ENCODE peak calls at places on chromosomes 5 and 9, in seven cellular contexts. P is body of pancreas, Z is GM23338, F is left ventricle myocardium inferior, Q is iPS DF 6.9, C is ovary, E is small intestine. H is an unnamed sample.

GRCh38 chr5:32076699-32077695 is 97.1 kb downstream of the GOLPH3 start:
- DNase-seq in P (peak; percentile 41), Z (peak; percentile 75), F (peak; percentile 50), Q (no peak), C (no peak), E (peak; percentile 22), H (peak; percentile 72)

GRCh38 chr9:114476891-114477469 is 28.3 kb downstream of the WHRN start:
- DNase-seq in P (peak; percentile 63), Z (no peak), F (no peak), Q (no peak), C (no peak), E (no peak), H (no peak)

GRCh38 chr5:65037845-65038815 is 269.4 kb downstream of the CWC27 start:
- DNase-seq in P (peak; percentile 22), Z (peak; percentile 93), F (no peak), Q (peak; percentile 76), C (no peak), E (peak; percentile 69), H (no peak)

GRCh38 chr5:74312746-74313145 is 327.8 kb downstream of the ENC1 start:
- DNase-seq in P (no peak), Z (no peak), F (no peak), Q (no peak), C (no peak), E (no peak), H (no peak)

GRCh38 chr9:116345393-116345792 is 191.8 kb downstream of the PAPPA start:
- DNase-seq in P (no peak), Z (no peak), F (no peak), Q (no peak), C (no peak), E (no peak), H (no peak)

GRCh38 chr9:81318571-81318970 is 370.8 kb downstream of the TLE1 start:
- DNase-seq in P (no peak), Z (no peak), F (no peak), Q (no peak), C (no peak), E (no peak), H (no peak)

GRCh38 chr9:36328798-36329411 is 70.7 kb upstream of the GNE start:
- DNase-seq in P (peak; percentile 64), Z (peak; percentile 76), F (no peak), Q (peak; percentile 35), C (no peak), E (peak; percentile 79), H (peak; percentile 65)

GRCh38 chr9:114883709-114884108 is 46.7 kb downstream of the TNFSF8 start:
- DNase-seq in P (no peak), Z (no peak), F (no peak), Q (no peak), C (no peak), E (no peak), H (no peak)

GRCh38 chr5:118033686-118034338 is 954.5 kb downstream of the DTWD2 start:
- DNase-seq in P (no peak), Z (no peak), F (no peak), Q (no peak), C (no peak), E (no peak), H (peak; percentile 9)

GRCh38 chr9:109683521-109683920 is 96.5 kb upstream of the PALM2AKAP2 start:
- DNase-seq in P (no peak), Z (no peak), F (no peak), Q (no peak), C (no peak), E (no peak), H (no peak)

GRCh38 chr9:89477811-89478583 is 19.9 kb downstream of the SEMA4D start:
- DNase-seq in P (peak; percentile 46), Z (no peak), F (no peak), Q (no peak), C (peak; percentile 67), E (peak; percentile 31), H (no peak)

GRCh38 chr9:110116543-110116885 is 91.4 kb downstream of the C9orf152 start:
- DNase-seq in P (no peak), Z (no peak), F (no peak), Q (no peak), C (no peak), E (no peak), H (no peak)

GRCh38 chr5:18771097-18771610 is 1136.9 kb downstream of the TAF11L14 start:
- DNase-seq in P (no peak), Z (no peak), F (no peak), Q (no peak), C (no peak), E (no peak), H (no peak)

GRCh38 chr5:179378441-179379271 is 33.4 kb upstream of the ADAMTS2 start:
- DNase-seq in P (peak; percentile 12), Z (no peak), F (no peak), Q (no peak), C (no peak), E (no peak), H (no peak)

GRCh38 chr5:39432687-39433086 is 7.9 kb upstream of the DAB2 start:
- DNase-seq in P (no peak), Z (no peak), F (no peak), Q (no peak), C (no peak), E (no peak), H (no peak)

GRCh38 chr5:133882801-133883200 is 85.6 kb downstream of the C5orf15 start:
- DNase-seq in P (no peak), Z (no peak), F (no peak), Q (no peak), C (no peak), E (no peak), H (no peak)

GRCh38 chr9:108125541-108125940 is 636.0 kb upstream of the KLF4 start:
- DNase-seq in P (no peak), Z (peak; percentile 63), F (no peak), Q (no peak), C (no peak), E (no peak), H (peak; percentile 17)

GRCh38 chr5:143837306-143837848 is 25.4 kb downstream of the HMHB1 start:
- DNase-seq in P (no peak), Z (no peak), F (no peak), Q (no peak), C (no peak), E (peak; percentile 22), H (no peak)

GRCh38 chr9:17856995-17857394 is 278.1 kb downstream of the SH3GL2 start:
- DNase-seq in P (no peak), Z (no peak), F (no peak), Q (no peak), C (no peak), E (no peak), H (no peak)

GRCh38 chr5:35679351-35679750 is 61.7 kb downstream of the SPEF2 start:
- DNase-seq in P (no peak), Z (no peak), F (no peak), Q (no peak), C (no peak), E (no peak), H (no peak)

GRCh38 chr5:132386644-132387286 is 17.3 kb downstream of the SLC22A5 start:
- DNase-seq in P (peak; percentile 72), Z (peak; percentile 85), F (peak; percentile 71), Q (no peak), C (peak; percentile 84), E (peak; percentile 83), H (peak; percentile 77)

DNA sequence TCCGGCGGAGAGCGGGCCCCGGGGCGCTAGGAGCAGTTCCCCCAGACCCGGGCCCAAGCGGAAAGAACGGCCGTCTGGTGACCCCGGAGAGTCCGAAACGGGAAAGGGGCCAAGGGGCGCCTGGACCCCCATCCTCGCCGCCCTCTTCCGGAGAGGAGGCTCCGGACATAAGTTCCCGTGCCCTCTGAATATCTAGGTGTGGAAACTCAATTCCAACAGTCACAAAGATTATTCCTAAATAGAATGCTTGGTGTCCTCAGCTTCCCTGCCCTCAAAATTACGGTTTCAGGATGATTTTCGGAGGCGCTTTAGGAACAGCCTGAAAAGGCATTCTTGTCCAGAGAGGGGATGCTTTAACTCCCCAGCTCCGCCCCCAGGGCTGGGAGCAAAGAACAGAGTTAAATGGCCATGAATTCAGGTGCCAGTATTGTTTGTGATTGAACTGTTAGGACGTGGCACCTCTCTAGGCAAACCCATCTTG is 688 bp upstream of the LHFPL2 start:
- DNase-seq in P (no peak), Z (peak; percentile 57), F (no peak), Q (no peak), C (peak; percentile 58), E (peak; percentile 25), H (no peak)
- H3K4me3 ChIP-seq in P (peak overlapping the region; percentile 43), Z (peak overlapping the region; percentile 94), F (peak overlapping the region; percentile 87), Q (peak overlapping the region; percentile 87), C (peak overlapping the region; percentile 64), E (peak overlapping the region; percentile 53), H (peak overlapping the region; percentile 84)

DNA sequence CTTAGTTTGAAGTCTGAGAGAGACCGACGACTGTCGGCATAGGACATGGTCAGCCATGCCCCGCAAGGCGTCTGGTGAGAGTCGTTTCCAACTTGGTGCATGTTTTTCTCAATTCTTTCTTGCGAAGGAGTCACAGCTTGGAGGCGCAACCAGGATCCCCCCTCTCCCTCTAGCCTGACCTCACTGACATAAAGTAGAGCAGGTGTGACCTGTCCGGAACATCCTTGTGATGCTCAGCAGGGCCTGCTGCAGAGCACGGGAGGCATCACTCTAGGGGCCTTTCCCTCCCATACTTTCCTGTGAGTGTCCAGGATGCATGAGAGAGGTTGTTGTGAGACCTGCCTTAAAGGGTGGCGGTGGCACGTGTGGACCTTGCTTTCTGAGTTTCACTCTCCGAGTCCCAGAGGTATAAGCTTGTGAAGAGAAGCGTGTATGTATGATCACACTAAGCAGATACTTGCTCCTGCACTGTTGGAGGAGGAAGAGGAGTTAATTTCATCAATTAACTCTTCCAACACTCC is 5.0 kb downstream of the TENT4A start:
- DNase-seq in P (no peak), Z (no peak), F (no peak), Q (no peak), C (no peak), E (no peak), H (no peak)
- H3K4me3 ChIP-seq in P (no peak overlapping the region), Z (no peak overlapping the region), F (no peak overlapping the region), Q (no peak overlapping the region), C (no peak overlapping the region), E (no peak overlapping the region), H (no peak overlapping the region)

GRCh38 chr5:33146916-33147315 is 293.8 kb upstream of the TARS1 start:
- DNase-seq in P (no peak), Z (no peak), F (no peak), Q (no peak), C (no peak), E (no peak), H (no peak)
- H3K4me3 ChIP-seq in P (no peak overlapping the region), Z (no peak overlapping the region), F (no peak overlapping the region), Q (no peak overlapping the region), C (no peak overlapping the region), E (no peak overlapping the region), H (no peak overlapping the region)

GRCh38 chr9:123571240-123571639 is 215.2 kb downstream of the CRB2 start:
- DNase-seq in P (no peak), Z (no peak), F (no peak), Q (no peak), C (no peak), E (no peak), H (no peak)
- H3K4me3 ChIP-seq in P (no peak overlapping the region), Z (no peak overlapping the region), F (no peak overlapping the region), Q (no peak overlapping the region), C (no peak overlapping the region), E (no peak overlapping the region), H (no peak overlapping the region)

H was measured in heart right ventricle.